ENCODE peak calls at places on chromosome 9, in nine cellular contexts. I, E, L, U, R, D, N, M and P are unnamed samples. For H3K27me3 and H3K36me3, the result is how much of the 10 kb centered on the place peaks cover.

GRCh38 chr9:20243866-20244647 is 378.2 kb downstream of the MLLT3 start:
- DNase-seq in I (no peak), E (no peak), L (no peak), U (no peak), R (no peak), D (no peak), N (no peak), M (no peak), P (no peak)

GRCh38 chr9:124869986-124870560 is 8.1 kb downstream of the ARPC5L start:
- DNase-seq in I (no peak), E (peak), L (peak), U (no peak), R (peak), D (peak), N (peak), M (no peak), P (no peak)

GRCh38 chr9:109640232-109641078 is 139.5 kb upstream of the PALM2AKAP2 start:
- DNase-seq in I (peak), E (no peak), L (no peak), U (peak), R (peak), D (no peak), N (peak), M (peak), P (no peak)

GRCh38 chr9:15711531-15712295 is 158.9 kb downstream of the CCDC171 start:
- DNase-seq in I (no peak), E (no peak), L (no peak), U (no peak), R (no peak), D (no peak), N (peak), M (no peak), P (no peak)

GRCh38 chr9:114318416-114318815 is 4.5 kb upstream of the ORM1 start:
- DNase-seq in I (no peak), E (no peak), L (no peak), U (no peak), R (no peak), D (no peak), N (no peak), M (no peak), P (no peak)

GRCh38 chr9:2925016-2925415 is 81.1 kb upstream of the PUM3 start:
- DNase-seq in I (no peak), E (no peak), L (no peak), U (no peak), R (no peak), D (no peak), N (no peak), M (no peak), P (no peak)

GRCh38 chr9:6680797-6681146 is 35.2 kb upstream of the GLDC start:
- DNase-seq in I (no peak), E (peak), L (no peak), U (peak), R (no peak), D (peak), N (peak), M (no peak), P (no peak)

GRCh38 chr9:113386571-113387393 is 10.0 kb upstream of the HDHD3 start:
- DNase-seq in I (no peak), E (no peak), L (no peak), U (no peak), R (no peak), D (no peak), N (no peak), M (no peak), P (no peak)

GRCh38 chr9:36023260-36024048 is 13.3 kb upstream of the RECK start:
- DNase-seq in I (peak), E (peak), L (peak), U (peak), R (peak), D (peak), N (peak), M (peak), P (no peak)

GRCh38 chr9:87346061-87346665 is 151.5 kb upstream of the DAPK1 start:
- DNase-seq in I (peak), E (no peak), L (no peak), U (no peak), R (no peak), D (no peak), N (peak), M (no peak), P (no peak)

GRCh38 chr9:131097259-131097947 is 1.1 kb downstream of the AIF1L start:
- DNase-seq in I (peak), E (no peak), L (no peak), U (no peak), R (no peak), D (no peak), N (peak), M (no peak), P (no peak)
- H3K4me3 ChIP-seq in I (peak), E (no peak), L (no peak), U (peak), R (no peak), D (no peak), N (no peak), M (peak), P (no peak)

GRCh38 chr9:133437753-133438531 is 15.8 kb downstream of the ADAMTS13 start:
- DNase-seq in I (peak), E (no peak), L (no peak), U (no peak), R (no peak), D (no peak), N (no peak), M (no peak), P (no peak)

GRCh38 chr9:133443248-133443647 is 16.5 kb upstream of the CACFD1 start:
- DNase-seq in I (peak), E (no peak), L (no peak), U (no peak), R (no peak), D (no peak), N (no peak), M (no peak), P (no peak)

GRCh38 chr9:133439337-133439736 is 17.2 kb downstream of the ADAMTS13 start:
- DNase-seq in I (no peak), E (no peak), L (no peak), U (no peak), R (no peak), D (no peak), N (no peak), M (no peak), P (no peak)

GRCh38 chr9:133441571-133441970 is 18.2 kb upstream of the CACFD1 start:
- DNase-seq in I (no peak), E (no peak), L (no peak), U (no peak), R (no peak), D (no peak), N (no peak), M (no peak), P (no peak)

GRCh38 chr9:133440884-133441283 is 18.7 kb downstream of the ADAMTS13 start:
- DNase-seq in I (no peak), E (no peak), L (no peak), U (no peak), R (no peak), D (no peak), N (no peak), M (no peak), P (no peak)
- H3K27me3 ChIP-seq in I (under half), E (under half), L (under half), U (under half), R (under half), D (under half), N (under half), M (under half), P (under half)

DNA sequence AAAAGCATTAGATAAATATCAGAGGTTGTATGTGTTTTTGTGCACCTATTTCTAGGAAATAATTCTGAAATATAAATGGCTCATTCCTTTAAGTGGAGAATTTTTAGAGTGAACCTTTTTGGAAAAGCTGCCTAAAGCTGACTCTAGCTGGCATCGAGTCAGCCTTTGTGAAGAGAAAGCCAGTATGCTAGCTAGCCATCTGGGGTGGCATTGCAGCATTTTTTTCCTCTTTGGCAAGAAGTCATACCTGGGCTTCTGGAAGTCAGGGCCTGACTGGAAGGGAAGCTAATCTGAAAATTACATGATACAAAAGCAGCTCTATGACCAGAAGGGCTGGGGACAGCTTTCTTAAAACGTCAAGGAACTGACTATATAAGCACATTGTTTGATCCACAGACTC is 19.7 kb downstream of the ANP32B start:
- DNase-seq in I (no peak), E (no peak), L (no peak), U (no peak), R (no peak), D (no peak), N (no peak), M (no peak), P (no peak)
- H3K36me3 ChIP-seq in I (under half), E (under half), L (half or more), U (half or more), R (half or more), D (half or more), N (half or more), M (under half), P (under half)

DNA sequence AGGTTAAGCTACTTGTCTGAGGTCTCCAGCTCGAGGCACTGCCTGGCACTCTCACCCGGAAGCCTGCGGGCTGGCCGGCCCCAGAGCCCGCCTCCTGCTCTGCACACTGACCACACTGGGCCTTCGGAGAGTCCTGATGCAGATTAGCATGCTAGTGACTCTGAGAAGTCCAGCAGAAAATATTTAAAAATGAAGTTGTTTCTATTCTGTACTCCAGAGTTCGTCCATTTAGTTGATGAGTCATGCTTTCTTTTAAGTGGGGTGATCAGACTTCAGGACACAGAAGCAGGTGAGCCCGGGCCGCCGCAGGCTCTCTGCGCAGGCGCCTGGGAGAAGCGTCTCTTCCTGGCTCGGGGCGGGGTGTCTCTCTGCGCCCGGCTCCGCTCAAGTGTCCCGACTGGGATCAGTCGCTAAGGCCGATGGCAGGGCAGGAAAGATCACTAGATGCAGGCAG is 32.5 kb downstream of the FAM240B start:
- DNase-seq in I (peak), E (peak), L (peak), U (peak), R (no peak), D (peak), N (peak), M (peak), P (no peak)
- H3K4me3 ChIP-seq in I (no peak), E (no peak), L (no peak), U (peak), R (no peak), D (no peak), N (peak), M (peak), P (no peak)

GRCh38 chr9:132575811-132576210 is 6.6 kb upstream of the BARHL1 start:
- DNase-seq in I (no peak), E (no peak), L (no peak), U (no peak), R (no peak), D (no peak), N (peak), M (no peak), P (no peak)
- H3K27me3 ChIP-seq in I (half or more), E (under half), L (under half), U (half or more), R (half or more), D (under half), N (half or more), M (half or more), P (under half)

GRCh38 chr9:94127806-94128205 is 43.5 kb downstream of the PTPDC1 start:
- DNase-seq in I (no peak), E (no peak), L (no peak), U (no peak), R (no peak), D (no peak), N (no peak), M (no peak), P (no peak)
- H3K36me3 ChIP-seq in I (under half), E (under half), L (under half), U (under half), R (under half), D (under half), N (under half), M (under half), P (under half)